ENCODE peak calls at places on chromosome 22, in six cellular contexts. B, E, L, M, T and X are unnamed samples.

GRCh38 chr22:40281717-40282116 is 64.6 kb upstream of the ADSL start:
- DNase-seq in B (no peak), E (no peak), L (no peak), M (no peak), T (no peak), X (no peak)

GRCh38 chr22:27754247-27754887 is 47.2 kb downstream of the MN1 start:
- DNase-seq in B (no peak), E (no peak), L (no peak), M (no peak), T (no peak), X (no peak)

GRCh38 chr22:42937164-42937854 is 77.6 kb downstream of the PACSIN2 start:
- DNase-seq in B (no peak), E (no peak), L (peak; percentile 76), M (no peak), T (no peak), X (no peak)

GRCh38 chr22:20857247-20857643 is 1.4 kb downstream of the PI4KA start:
- DNase-seq in B (no peak), E (no peak), L (no peak), M (no peak), T (no peak), X (no peak)

GRCh38 chr22:20881231-20881630 is 22.4 kb downstream of the SNAP29 start:
- DNase-seq in B (no peak), E (no peak), L (no peak), M (no peak), T (no peak), X (no peak)

GRCh38 chr22:23119492-23120414 is 22.0 kb downstream of the RSPH14 start:
- DNase-seq in B (no peak), E (peak; percentile 43), L (no peak), M (no peak), T (peak; percentile 33), X (peak; percentile 71)

GRCh38 chr22:45031629-45032403 is 22.0 kb upstream of the PHF21B start:
- DNase-seq in B (no peak), E (no peak), L (no peak), M (no peak), T (no peak), X (no peak)

GRCh38 chr22:44918166-44918924 is 91.5 kb downstream of the PHF21B start:
- DNase-seq in B (peak; percentile 6), E (no peak), L (no peak), M (no peak), T (no peak), X (no peak)

GRCh38 chr22:29269230-29269604 is 1.1 kb downstream of the EWSR1 start:
- DNase-seq in B (no peak), E (no peak), L (peak; percentile 30), M (no peak), T (no peak), X (no peak)

GRCh38 chr22:40491990-40492631 is 121.7 kb downstream of the SGSM3 start:
- DNase-seq in B (no peak), E (no peak), L (no peak), M (no peak), T (no peak), X (peak; percentile 32)

GRCh38 chr22:33923033-33923432 is 2.8 kb upstream of the LARGE1 start:
- DNase-seq in B (no peak), E (no peak), L (no peak), M (no peak), T (no peak), X (no peak)

GRCh38 chr22:27116295-27116694 is 458.9 kb downstream of the MIAT start:
- DNase-seq in B (no peak), E (no peak), L (no peak), M (no peak), T (no peak), X (no peak)

GRCh38 chr22:23376256-23376655 is 195.9 kb downstream of the BCR start:
- DNase-seq in B (no peak), E (no peak), L (peak; percentile 59), M (no peak), T (peak; percentile 20), X (no peak)

GRCh38 chr22:29380032-29380781 is 8.2 kb downstream of the AP1B1 start:
- DNase-seq in B (no peak), E (no peak), L (no peak), M (no peak), T (peak; percentile 66), X (no peak)

GRCh38 chr22:46386312-46386711 is 50.8 kb downstream of the TRMU start:
- DNase-seq in B (no peak), E (no peak), L (no peak), M (no peak), T (no peak), X (no peak)

GRCh38 chr22:49674479-49674830 is 153.2 kb downstream of the BRD1 start:
- DNase-seq in B (no peak), E (no peak), L (no peak), M (no peak), T (no peak), X (no peak)

GRCh38 chr22:49672013-49672516 is 155.6 kb downstream of the BRD1 start:
- DNase-seq in B (no peak), E (peak; percentile 5), L (no peak), M (no peak), T (no peak), X (no peak)

GRCh38 chr22:49670610-49671330 is 156.9 kb downstream of the BRD1 start:
- DNase-seq in B (no peak), E (peak; percentile 19), L (no peak), M (no peak), T (no peak), X (no peak)

GRCh38 chr22:49673048-49673447 is 154.6 kb downstream of the BRD1 start:
- DNase-seq in B (no peak), E (no peak), L (no peak), M (no peak), T (no peak), X (no peak)

DNA sequence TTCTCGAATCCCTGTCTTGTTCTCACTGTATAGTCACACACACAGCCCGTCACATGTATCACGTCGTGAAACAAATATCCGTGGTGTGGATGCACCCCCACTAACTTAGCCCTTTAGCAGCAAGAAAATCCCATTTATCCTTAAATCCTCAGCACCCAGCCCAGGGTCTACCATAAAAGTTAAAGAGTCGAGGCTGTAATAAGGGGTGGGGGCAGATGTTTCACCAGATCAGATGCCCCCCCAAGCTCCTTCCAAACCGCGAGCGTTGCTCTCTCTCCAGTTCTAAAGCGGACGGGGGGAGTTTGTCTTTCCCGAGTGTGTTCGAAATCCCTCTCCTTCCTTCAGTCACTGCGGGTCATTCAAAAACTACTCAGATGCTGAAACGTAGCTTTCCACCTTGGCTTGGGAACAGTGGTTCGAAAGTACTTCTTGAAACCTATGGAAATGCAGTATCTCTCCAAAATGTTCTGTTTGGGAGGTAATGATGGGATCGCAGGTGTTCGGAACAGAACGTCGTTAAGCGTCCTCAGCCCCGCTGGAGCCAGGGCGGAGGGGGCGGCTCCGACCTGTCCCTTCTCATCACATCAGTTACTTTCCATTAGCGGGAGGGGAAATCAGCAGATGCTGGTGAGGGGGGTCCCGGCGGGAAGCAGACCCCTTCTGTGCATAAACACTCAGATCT is 156.2 kb downstream of the BRD1 start:
- DNase-seq in B (no peak), E (peak; percentile 7), L (no peak), M (no peak), T (no peak), X (no peak)
- H3K4me3 ChIP-seq in B (peak overlapping the region; percentile 64), E (peak overlapping the region; percentile 48), L (no peak overlapping the region), M (peak overlapping the region; percentile 46), T (no peak overlapping the region), X (no peak overlapping the region)

DNA sequence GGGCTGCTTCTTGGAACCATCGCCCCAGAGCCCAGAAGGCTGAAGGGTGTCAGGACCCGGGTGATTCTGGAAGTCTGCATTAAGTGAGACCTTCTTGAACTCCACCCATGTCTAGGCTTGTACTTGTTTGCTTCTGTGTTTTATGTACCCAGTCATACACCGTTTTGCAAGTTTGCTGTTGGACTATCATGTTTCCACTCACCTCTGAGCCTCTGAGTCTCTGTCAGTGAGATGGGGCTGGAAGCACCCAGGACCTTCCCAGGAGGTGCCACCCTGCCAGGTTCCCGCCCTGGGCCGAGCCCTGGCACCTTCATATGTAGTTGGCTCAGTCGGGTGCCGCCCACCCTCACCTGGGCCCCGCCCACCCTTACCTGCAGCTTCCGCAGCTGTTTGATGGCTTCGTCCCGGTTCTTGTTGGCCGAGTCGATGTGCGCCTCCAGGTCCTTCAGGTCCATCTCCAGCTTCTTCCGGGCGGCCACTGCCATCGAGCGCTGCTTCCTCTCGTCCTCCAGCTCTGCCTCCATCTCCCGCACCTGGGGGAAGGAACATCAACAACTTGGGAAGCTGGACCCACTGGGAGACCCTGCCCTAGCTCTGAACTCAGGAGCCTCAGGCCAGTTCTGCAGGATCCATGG is 35.1 kb downstream of the APOL1 start:
- DNase-seq in B (peak; percentile 16), E (no peak), L (no peak), M (no peak), T (no peak), X (no peak)
- H3K27me3 ChIP-seq in B (no peaks in the 10 kb centered on the region), E (no peaks in the 10 kb centered on the region), L (no peaks in the 10 kb centered on the region), M (no peaks in the 10 kb centered on the region), T (no peaks in the 10 kb centered on the region), X (no peaks in the 10 kb centered on the region)

GRCh38 chr22:24506802-24507438 is 11.8 kb downstream of the UPB1 start:
- DNase-seq in B (no peak), E (no peak), L (no peak), M (no peak), T (peak; percentile 52), X (no peak)
- H3K4me1 ChIP-seq in B (peaks cover 33% of the 10 kb centered on the region), E (no peaks in the 10 kb centered on the region), L (peaks cover 10% of the 10 kb centered on the region), M (peaks cover 27% of the 10 kb centered on the region), T (peaks cover 16% of the 10 kb centered on the region), X (no peaks in the 10 kb centered on the region)

GRCh38 chr22:37232140-37232998 is 11.7 kb downstream of the RAC2 start:
- DNase-seq in B (no peak), E (no peak), L (no peak), M (no peak), T (no peak), X (no peak)
- H3K4me3 ChIP-seq in B (no peak overlapping the region), E (peak overlapping the region; percentile 52), L (no peak overlapping the region), M (no peak overlapping the region), T (no peak overlapping the region), X (peak overlapping the region; percentile 32)

DNA sequence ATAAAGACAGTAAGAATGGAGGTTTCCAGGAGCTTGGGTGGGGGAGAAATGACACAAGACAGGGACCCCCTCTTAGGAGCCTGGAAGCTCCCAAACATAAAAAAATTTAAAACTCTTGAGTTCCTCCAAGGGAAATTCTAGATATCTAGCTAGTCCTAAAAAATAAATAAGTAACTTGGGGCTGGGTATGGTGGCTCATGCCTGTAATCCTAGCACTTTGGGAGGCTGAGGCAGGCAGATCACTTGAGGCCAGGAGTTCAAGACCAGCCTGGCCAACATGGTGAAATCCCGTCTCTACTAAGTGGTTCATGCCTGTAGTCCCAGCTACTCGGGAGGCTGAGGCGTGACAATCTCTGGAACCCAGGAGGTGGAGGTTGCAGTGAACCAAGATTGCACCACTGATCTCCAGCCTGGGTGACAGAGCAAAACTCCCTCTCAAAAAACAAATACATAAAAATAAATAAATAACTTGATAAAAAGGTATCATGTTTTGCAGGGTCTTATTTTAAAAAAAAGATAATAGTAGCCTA is 20.0 kb upstream of the TOP3B start:
- DNase-seq in B (no peak), E (no peak), L (no peak), M (no peak), T (no peak), X (no peak)
- H3K27me3 ChIP-seq in B (peaks cover 44% of the 10 kb centered on the region), E (no peaks in the 10 kb centered on the region), L (no peaks in the 10 kb centered on the region), M (no peaks in the 10 kb centered on the region), T (peaks cover 8% of the 10 kb centered on the region), X (no peaks in the 10 kb centered on the region)